ENCODE peak calls at places on chromosomes 6 and 20, in four cellular contexts. A is WERI-Rb-1, I is AG10803, X is GM06990. Y is an unnamed sample.

GRCh38 chr20:10239954-10240353 is 21.3 kb downstream of the SNAP25 start:
- DNase-seq in X (no peak), A (no peak), I (peak; percentile 11), Y (peak; percentile 54)

GRCh38 chr6:133377219-133377618 is 136.1 kb downstream of the EYA4 start:
- DNase-seq in X (no peak), A (no peak), I (no peak), Y (no peak)

GRCh38 chr20:3209946-3210317 is 634 bp downstream of the ITPA start:
- DNase-seq in X (no peak), I (peak; percentile 24), A (no peak), Y (peak; percentile 38)

GRCh38 chr6:157597461-157598312 is 216.7 kb downstream of the ZDHHC14 start:
- DNase-seq in A (peak; percentile 57), X (peak; percentile 35), I (peak; percentile 34), Y (peak; percentile 57)

GRCh38 chr6:129920103-129920798 is 59.1 kb upstream of the TMEM244 start:
- DNase-seq in A (no peak), X (no peak), I (no peak), Y (peak; percentile 15)

GRCh38 chr6:146550911-146551310 is 7.3 kb downstream of the RAB32 start:
- DNase-seq in X (no peak), I (peak; percentile 64), A (no peak), Y (peak; percentile 50)

GRCh38 chr20:40641809-40642208 is 47.2 kb downstream of the MAFB start:
- DNase-seq in A (no peak), I (no peak), X (no peak), Y (no peak)

GRCh38 chr6:10993896-10994295 is 50.2 kb downstream of the ELOVL2 start:
- DNase-seq in I (no peak), X (no peak), A (no peak), Y (no peak)

GRCh38 chr6:88983532-88983931 is 20.1 kb upstream of the RNGTT start:
- DNase-seq in X (no peak), A (peak; percentile 62), I (peak; percentile 41), Y (peak; percentile 64)

GRCh38 chr6:125986956-125987617 is 747 bp downstream of the TRMT11 start:
- DNase-seq in X (no peak), A (no peak), I (peak; percentile 8), Y (peak; percentile 37)

GRCh38 chr6:117074672-117075071 is 190.7 kb upstream of the VGLL2 start:
- DNase-seq in X (no peak), A (no peak), I (no peak), Y (no peak)

GRCh38 chr6:9272671-9273070 is 837.3 kb upstream of the SLC35B3 start:
- DNase-seq in I (no peak), X (no peak), A (no peak), Y (no peak)

GRCh38 chr20:31758521-31758920 is 19.4 kb downstream of the TPX2 start:
- DNase-seq in X (no peak), A (no peak), I (no peak), Y (no peak)

GRCh38 chr6:37049990-37050853 is 44.8 kb downstream of the FGD2 start:
- DNase-seq in X (peak; percentile 71), A (no peak), I (no peak), Y (no peak)

GRCh38 chr6:31016659-31017299 is 6.5 kb downstream of the MUC22 start:
- DNase-seq in I (no peak), A (no peak), X (no peak), Y (no peak)

GRCh38 chr6:165974817-165975216 is 192.8 kb downstream of the TBXT start:
- DNase-seq in X (no peak), I (no peak), A (no peak), Y (no peak)

GRCh38 chr20:44700306-44700705 is 14.9 kb upstream of the CCN5 start:
- DNase-seq in A (peak; percentile 92), I (no peak), X (no peak), Y (no peak)

GRCh38 chr20:17638835-17639407 is 43.1 kb downstream of the RRBP1 start:
- DNase-seq in A (no peak), X (no peak), I (no peak), Y (no peak)

GRCh38 chr6:32105433-32105832 is 3.7 kb downstream of the TNXB start:
- DNase-seq in X (no peak), A (no peak), I (no peak), Y (no peak)

GRCh38 chr6:25874822-25875562 is 949 bp upstream of the SLC17A3 start:
- DNase-seq in I (no peak), A (no peak), X (no peak), Y (peak; percentile 16)

GRCh38 chr6:129475477-129476247 is 234.3 kb downstream of the ARHGAP18 start:
- DNase-seq in X (no peak), A (peak; percentile 50), I (no peak), Y (no peak)

GRCh38 chr20:61599061-61599930 is 347.2 kb downstream of the CDH4 start:
- DNase-seq in I (no peak), A (no peak), X (no peak), Y (no peak)

GRCh38 chr6:91299544-91300491 is 712.9 kb upstream of the MAP3K7 start:
- DNase-seq in I (no peak), A (no peak), X (no peak), Y (peak; percentile 3)

GRCh38 chr6:73631849-73632248 is 21.9 kb downstream of the SLC17A5 start:
- DNase-seq in I (peak; percentile 41), X (no peak), A (no peak), Y (peak; percentile 26)

GRCh38 chr6:96186516-96187195 is 170.9 kb downstream of the FUT9 start:
- DNase-seq in X (no peak), A (no peak), I (no peak), Y (no peak)

GRCh38 chr6:124577734-124578281 is 384.4 kb upstream of the RNF217 start:
- DNase-seq in X (no peak), A (no peak), I (no peak), Y (no peak)

GRCh38 chr20:62236997-62237771 is 1.1 kb upstream of the OSBPL2 start:
- DNase-seq in A (no peak), X (no peak), I (no peak), Y (no peak)

GRCh38 chr6:70668499-70668812 is 773 bp downstream of the SMAP1 start:
- DNase-seq in A (no peak), I (peak; percentile 17), X (no peak), Y (peak; percentile 26)

GRCh38 chr20:3101737-3102574 is 17.4 kb upstream of the AVP start:
- DNase-seq in A (no peak), I (no peak), X (peak; percentile 44), Y (no peak)

GRCh38 chr6:136446579-136447182 is 103.5 kb downstream of the MAP7 start:
- DNase-seq in I (peak; percentile 69), X (no peak), A (no peak), Y (peak; percentile 43)

GRCh38 chr6:72931325-72931903 is 293.9 kb downstream of the KHDC1L start:
- DNase-seq in A (peak; percentile 52), X (no peak), I (no peak), Y (no peak)

GRCh38 chr20:17023811-17024210 is 203.0 kb upstream of the PCSK2 start:
- DNase-seq in I (no peak), X (no peak), A (no peak), Y (no peak)

GRCh38 chr6:54157405-54157804 is 46.2 kb downstream of the MLIP start:
- DNase-seq in I (no peak), A (no peak), X (no peak), Y (no peak)

GRCh38 chr20:33443512-33444239 is at the start of gene SNTA1:
- DNase-seq in I (peak; percentile 76), X (peak; percentile 87), A (peak; percentile 98), Y (peak; percentile 70)

GRCh38 chr20:58515240-58516212 is at the start of gene APCDD1L:
- DNase-seq in X (no peak), I (peak; percentile 69), A (no peak), Y (peak; percentile 19)

GRCh38 chr6:40931927-40932326 is 107.1 kb downstream of the UNC5CL start:
- DNase-seq in A (no peak), I (peak; percentile 48), X (no peak), Y (peak; percentile 34)

GRCh38 chr20:50569864-50570836 is 60.0 kb downstream of the PTPN1 start:
- DNase-seq in I (no peak), X (peak; percentile 69), A (peak; percentile 24), Y (peak; percentile 58)

GRCh38 chr6:4973972-4974885 is 29.6 kb downstream of the RPP40 start:
- DNase-seq in I (peak; percentile 65), A (peak; percentile 56), X (no peak), Y (peak; percentile 10)

GRCh38 chr6:125019873-125020272 is 57.6 kb downstream of the RNF217 start:
- DNase-seq in X (no peak), I (no peak), A (no peak), Y (no peak)

GRCh38 chr6:111118816-111119215 is 31.5 kb downstream of the SLC16A10 start:
- DNase-seq in A (no peak), X (no peak), I (no peak), Y (no peak)

GRCh38 chr6:111113731-111114438 is 26.6 kb downstream of the SLC16A10 start:
- DNase-seq in I (peak; percentile 34), A (no peak), X (no peak), Y (peak; percentile 64)

GRCh38 chr6:111119550-111120329 is 32.4 kb downstream of the SLC16A10 start:
- DNase-seq in I (no peak), X (no peak), A (no peak), Y (peak; percentile 29)

GRCh38 chr6:111114484-111114883 is 27.2 kb downstream of the SLC16A10 start:
- DNase-seq in I (no peak), A (no peak), X (no peak), Y (peak; percentile 11)
- H3K4me3 ChIP-seq in I (no peak overlapping the region), A (no peak overlapping the region), X (no peak overlapping the region), Y (no peak overlapping the region)

GRCh38 chr6:141641406-141641805 is 491.3 kb upstream of the GJE1 start:
- DNase-seq in X (no peak), I (no peak), A (no peak), Y (no peak)
- TF ChIP-seq CTCF in X (no peak), I (no peak), A (no peak), Y (no peak)

GRCh38 chr6:47197672-47198640 is 111.7 kb downstream of the TNFRSF21 start:
- DNase-seq in A (no peak), X (peak; percentile 18), I (no peak), Y (no peak)
- H3K4me3 ChIP-seq in A (no peak overlapping the region), X (peak overlapping the region; percentile 25), I (peak overlapping the region; percentile 11), Y (no peak overlapping the region)

GRCh38 chr6:22596011-22596410 is 26.6 kb downstream of the HDGFL1 start:
- DNase-seq in X (no peak), I (no peak), A (no peak), Y (no peak)
- TF ChIP-seq CTCF in X (no peak), I (no peak), A (no peak), Y (no peak)

GRCh38 chr6:35055906-35056305 is 85.2 kb downstream of the TCP11 start:
- DNase-seq in X (no peak), I (no peak), A (no peak), Y (no peak)
- H3K4me3 ChIP-seq in X (no peak overlapping the region), I (no peak overlapping the region), A (no peak overlapping the region), Y (no peak overlapping the region)

GRCh38 chr20:24705486-24705885 is 236.1 kb downstream of the SYNDIG1 start:
- DNase-seq in X (no peak), I (peak; percentile 48), A (no peak), Y (peak; percentile 6)
- TF ChIP-seq CTCF in X (no peak), I (peak; percentile 58), A (no peak), Y (no peak)

GRCh38 chr6:53048431-53049195 is 16.6 kb upstream of the FBXO9 start:
- DNase-seq in I (peak; percentile 87), X (peak; percentile 25), A (no peak), Y (peak; percentile 88)
- H3K4me3 ChIP-seq in I (no peak overlapping the region), X (no peak overlapping the region), A (no peak overlapping the region), Y (peak overlapping the region; percentile 11)

Y was measured in cardiac fibroblast.